ENCODE peak calls at places on chromosomes 5 and 9, in nine cellular contexts. Y, S, Z, F, O, L, K, H and B are unnamed samples.

GRCh38 chr5:38382898-38383297 is 124.5 kb downstream of the EGFLAM start:
- DNase-seq in Y (peak; percentile 57), S (peak; percentile 48), Z (peak; percentile 82), F (peak; percentile 92), O (peak; percentile 78), L (peak; percentile 52), K (no peak), H (peak; percentile 60), B (peak; percentile 83)

GRCh38 chr5:106376522-106376921 is 1294.2 kb downstream of the EFNA5 start:
- DNase-seq in Y (no peak), S (peak; percentile 22), Z (no peak), F (no peak), O (no peak), L (no peak), K (no peak), H (no peak), B (no peak)

GRCh38 chr5:181159286-181160143 is 12.1 kb downstream of the OR2V2 start:
- DNase-seq in Y (peak; percentile 48), S (peak; percentile 88), Z (peak; percentile 88), F (peak; percentile 93), O (peak; percentile 74), L (peak; percentile 78), K (peak; percentile 86), H (peak; percentile 87), B (peak; percentile 89)

GRCh38 chr9:976258-976804 is at the start of gene DMRT3:
- DNase-seq in Y (no peak), S (no peak), Z (peak; percentile 47), F (no peak), O (no peak), L (no peak), K (no peak), H (no peak), B (no peak)

GRCh38 chr9:110926828-110927227 is 111.4 kb downstream of the LPAR1 start:
- DNase-seq in Y (no peak), S (no peak), Z (no peak), F (peak; percentile 95), O (no peak), L (no peak), K (no peak), H (no peak), B (no peak)

GRCh38 chr9:34437006-34437925 is 21.1 kb downstream of the FAM219A start:
- DNase-seq in Y (peak; percentile 53), S (peak; percentile 17), Z (peak; percentile 65), F (peak; percentile 79), O (no peak), L (peak; percentile 36), K (peak; percentile 44), H (peak; percentile 80), B (no peak)

GRCh38 chr5:78277715-78278114 is 16.8 kb downstream of the AP3B1 start:
- DNase-seq in Y (no peak), S (no peak), Z (no peak), F (no peak), O (no peak), L (no peak), K (no peak), H (no peak), B (no peak)

GRCh38 chr9:123339666-123340414 is 16.2 kb upstream of the CRB2 start:
- DNase-seq in Y (no peak), S (no peak), Z (no peak), F (peak; percentile 23), O (no peak), L (no peak), K (no peak), H (no peak), B (no peak)

GRCh38 chr5:4038994-4039393 is 443.4 kb downstream of the IRX1 start:
- DNase-seq in Y (no peak), S (no peak), Z (no peak), F (no peak), O (no peak), L (no peak), K (no peak), H (no peak), B (no peak)

GRCh38 chr5:45260292-45260691 is 435.9 kb downstream of the HCN1 start:
- DNase-seq in Y (no peak), S (no peak), Z (no peak), F (no peak), O (no peak), L (no peak), K (no peak), H (no peak), B (no peak)

GRCh38 chr9:114307323-114308250 is 15.3 kb upstream of the ORM1 start:
- DNase-seq in Y (no peak), S (no peak), Z (no peak), F (no peak), O (no peak), L (peak; percentile 29), K (no peak), H (no peak), B (peak; percentile 32)

GRCh38 chr5:18744441-18744840 is 1110.2 kb downstream of the TAF11L14 start:
- DNase-seq in Y (no peak), S (no peak), Z (no peak), F (no peak), O (no peak), L (no peak), K (no peak), H (no peak), B (no peak)

GRCh38 chr5:42949348-42950090 is 90.6 kb downstream of the ANXA2R start:
- DNase-seq in Y (no peak), S (no peak), Z (no peak), F (peak; percentile 93), O (peak; percentile 47), L (peak; percentile 75), K (peak; percentile 31), H (peak; percentile 72), B (no peak)

GRCh38 chr9:11233693-11234092 is 620.9 kb upstream of the PTPRD start:
- DNase-seq in Y (no peak), S (no peak), Z (no peak), F (no peak), O (no peak), L (no peak), K (no peak), H (no peak), B (no peak)

GRCh38 chr5:53438486-53439472 is 41.6 kb upstream of the FST start:
- DNase-seq in Y (no peak), S (no peak), Z (no peak), F (peak; percentile 79), O (peak; percentile 17), L (peak; percentile 75), K (no peak), H (no peak), B (no peak)

GRCh38 chr5:141603912-141604311 is 14.9 kb downstream of the DIAPH1 start:
- DNase-seq in Y (no peak), S (no peak), Z (no peak), F (no peak), O (no peak), L (no peak), K (no peak), H (no peak), B (no peak)

GRCh38 chr5:107544476-107544875 is 126.3 kb downstream of the EFNA5 start:
- DNase-seq in Y (no peak), S (no peak), Z (no peak), F (no peak), O (no peak), L (no peak), K (no peak), H (no peak), B (no peak)

GRCh38 chr9:103798620-103799019 is 295.5 kb upstream of the SMC2 start:
- DNase-seq in Y (no peak), S (peak; percentile 48), Z (no peak), F (peak; percentile 43), O (peak; percentile 31), L (no peak), K (no peak), H (peak; percentile 36), B (no peak)

GRCh38 chr5:56450766-56451165 is 217.6 kb upstream of the ANKRD55 start:
- DNase-seq in Y (no peak), S (no peak), Z (no peak), F (no peak), O (no peak), L (no peak), K (no peak), H (no peak), B (peak; percentile 38)

GRCh38 chr5:31366941-31367340 is 165.0 kb downstream of the DROSHA start:
- DNase-seq in Y (no peak), S (no peak), Z (no peak), F (no peak), O (no peak), L (peak; percentile 43), K (no peak), H (no peak), B (no peak)

GRCh38 chr5:1548702-1549523 is 25.2 kb upstream of the LPCAT1 start:
- DNase-seq in Y (no peak), S (no peak), Z (no peak), F (no peak), O (no peak), L (no peak), K (no peak), H (no peak), B (peak; percentile 23)

GRCh38 chr9:87675906-87676515 is 49.9 kb upstream of the CTSL start:
- DNase-seq in Y (no peak), S (no peak), Z (no peak), F (no peak), O (no peak), L (no peak), K (no peak), H (no peak), B (peak; percentile 43)

GRCh38 chr5:180129291-180130190 is 58.0 kb upstream of the RNF130 start:
- DNase-seq in Y (no peak), S (no peak), Z (no peak), F (no peak), O (no peak), L (no peak), K (peak; percentile 2), H (no peak), B (peak; percentile 34)